ENCODE peak calls at places on chromosomes 12 and 14, in eight cellular contexts. E is coronary artery, C is cardiac muscle cell, J is neural progenitor cell, S is transverse colon, G is astrocyte of the spinal cord, O is GM12865, Y is left ventricle myocardium inferior. F is an unnamed sample.

GRCh38 chr12:42166501-42166900 is 21.8 kb upstream of the GXYLT1 start:
- DNase-seq in G (no peak), J (no peak), Y (no peak), C (no peak), E (no peak), S (no peak), O (no peak), F (peak)

GRCh38 chr14:89473979-89474378 is 56.9 kb upstream of the FOXN3 start:
- DNase-seq in Y (no peak), J (no peak), G (peak), O (no peak), E (no peak), C (no peak), S (no peak), F (peak)

GRCh38 chr12:119902084-119902509 is 25.0 kb upstream of the CIT start:
- DNase-seq in J (peak), E (no peak), Y (peak), S (peak), O (peak), C (peak), G (peak), F (peak)

GRCh38 chr12:123149088-123149827 is 1.6 kb downstream of the PITPNM2 start:
- DNase-seq in C (no peak), E (no peak), J (no peak), Y (no peak), G (no peak), O (no peak), S (no peak), F (no peak)

GRCh38 chr14:87992349-87992719 is 648 bp downstream of the GALC start:
- DNase-seq in Y (no peak), G (no peak), J (peak), E (no peak), S (no peak), O (peak), C (no peak), F (no peak)

GRCh38 chr12:95621725-95622124 is 70.4 kb upstream of the USP44 start:
- DNase-seq in E (no peak), C (no peak), J (no peak), Y (no peak), S (no peak), O (no peak), G (no peak), F (no peak)

GRCh38 chr14:95456281-95456680 is 60.2 kb downstream of the SYNE3 start:
- DNase-seq in J (no peak), Y (no peak), S (no peak), G (no peak), C (no peak), O (no peak), E (no peak), F (no peak)

GRCh38 chr14:33551963-33552362 is 398.9 kb downstream of the EGLN3 start:
- DNase-seq in O (no peak), S (no peak), Y (no peak), C (no peak), G (no peak), J (peak), E (no peak), F (no peak)

GRCh38 chr12:100199347-100200136 is 1.1 kb upstream of the ACTR6 start:
- DNase-seq in S (peak), O (peak), G (peak), E (peak), Y (peak), C (peak), J (peak), F (peak)

GRCh38 chr14:101509730-101510371 is 51.4 kb upstream of the DIO3 start:
- DNase-seq in G (no peak), C (no peak), J (no peak), Y (peak), E (no peak), O (no peak), S (no peak), F (no peak)

GRCh38 chr14:75303415-75303814 is 24.8 kb downstream of the FOS start:
- DNase-seq in E (no peak), C (peak), G (peak), J (peak), Y (peak), O (peak), S (peak), F (peak)

GRCh38 chr14:59588136-59588535 is 11.5 kb upstream of the CCDC175 start:
- DNase-seq in Y (no peak), O (no peak), G (no peak), J (no peak), C (no peak), S (no peak), E (no peak), F (no peak)

GRCh38 chr12:84508325-84508861 is 404.2 kb downstream of the SLC6A15 start:
- DNase-seq in J (peak), E (no peak), C (no peak), Y (no peak), S (no peak), O (peak), G (peak), F (peak)

GRCh38 chr12:125983094-125983783 is 918.0 kb downstream of the AACS start:
- DNase-seq in G (peak), O (no peak), Y (no peak), S (peak), J (peak), C (peak), E (no peak), F (no peak)

GRCh38 chr12:44875417-44875953 is 630 bp downstream of the NELL2 start:
- DNase-seq in C (peak), S (no peak), O (no peak), G (no peak), J (peak), E (no peak), Y (no peak), F (no peak)

GRCh38 chr12:57208946-57209282 is 7.7 kb upstream of the NXPH4 start:
- DNase-seq in Y (peak), O (no peak), S (no peak), G (no peak), E (no peak), J (no peak), C (no peak), F (no peak)

GRCh38 chr14:60003991-60004390 is 84.0 kb downstream of the LRRC9 start:
- DNase-seq in E (no peak), Y (no peak), O (no peak), J (no peak), C (no peak), S (no peak), G (no peak), F (no peak)

GRCh38 chr14:96167224-96168148 is 37.2 kb upstream of the BDKRB2 start:
- DNase-seq in Y (no peak), G (peak), C (no peak), S (peak), O (no peak), J (no peak), E (peak), F (peak)

GRCh38 chr12:79006306-79006705 is 141.7 kb downstream of the SYT1 start:
- DNase-seq in E (no peak), C (no peak), G (no peak), S (no peak), J (no peak), O (peak), Y (no peak), F (peak)

GRCh38 chr12:106492893-106493292 is 89.9 kb upstream of the RFX4 start:
- DNase-seq in S (no peak), J (no peak), C (no peak), E (no peak), Y (no peak), O (no peak), G (no peak), F (no peak)

GRCh38 chr14:37991027-37991426 is 216.7 kb upstream of the SSTR1 start:
- DNase-seq in S (no peak), G (no peak), C (no peak), O (no peak), E (no peak), J (no peak), Y (no peak), F (no peak)

GRCh38 chr12:52691076-52691764 is 11.0 kb upstream of the KRT1 start:
- DNase-seq in C (peak), J (peak), Y (no peak), O (no peak), G (no peak), E (no peak), S (peak), F (no peak)

GRCh38 chr12:18224745-18225144 is 36.6 kb upstream of the PIK3C2G start:
- DNase-seq in S (no peak), Y (no peak), C (peak), O (peak), G (peak), J (peak), E (no peak), F (peak)

GRCh38 chr14:103872492-103873113 is 25.2 kb upstream of the PPP1R13B start:
- DNase-seq in E (no peak), C (no peak), G (no peak), J (peak), O (peak), S (no peak), Y (no peak), F (no peak)
- H3K4me3 ChIP-seq in E (peak), C (no peak), G (no peak), J (peak), O (peak), S (peak), Y (peak), F (peak)

GRCh38 chr12:62631531-62632520 is 165.2 kb downstream of the MON2 start:
- DNase-seq in C (peak), Y (peak), G (peak), E (peak), O (peak), S (peak), J (peak), F (peak)
- H3K4me3 ChIP-seq in C (peak), Y (peak), G (peak), E (peak), O (peak), S (peak), J (peak), F (peak)

DNA sequence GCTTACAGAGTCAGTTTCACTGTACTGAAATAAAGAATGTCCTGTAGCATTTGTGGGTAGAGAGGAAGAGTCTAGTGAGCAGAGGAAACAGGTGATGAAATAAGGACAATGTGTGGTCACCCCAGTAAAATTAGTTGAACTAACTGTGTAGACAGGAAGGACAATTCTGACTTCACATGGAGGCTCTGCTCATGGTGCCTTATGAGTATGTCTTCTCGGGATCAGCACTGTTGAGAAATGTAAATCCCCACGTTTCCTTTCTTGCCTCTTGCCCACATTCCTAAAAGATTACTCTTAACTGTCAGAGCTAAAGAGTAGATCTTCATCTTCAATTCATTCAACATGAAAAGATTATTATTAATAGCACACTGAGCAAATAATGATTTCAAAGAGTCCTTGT is 113.2 kb upstream of the FLRT2 start:
- DNase-seq in Y (no peak), E (no peak), G (peak), O (no peak), J (no peak), S (no peak), C (no peak), F (peak)
- H3K4me3 ChIP-seq in Y (no peak), E (no peak), G (no peak), O (no peak), J (no peak), S (no peak), C (no peak), F (no peak)

GRCh38 chr12:128974881-128975280 is 121.6 kb downstream of the GLT1D1 start:
- DNase-seq in O (no peak), J (no peak), S (no peak), E (no peak), C (no peak), G (no peak), Y (no peak), F (no peak)

GRCh38 chr12:128971802-128972201 is 118.5 kb downstream of the GLT1D1 start:
- DNase-seq in S (no peak), G (no peak), J (peak), O (peak), E (no peak), Y (no peak), C (no peak), F (no peak)

GRCh38 chr12:128980623-128981022 is 127.3 kb downstream of the GLT1D1 start:
- DNase-seq in O (no peak), G (no peak), J (no peak), Y (no peak), S (no peak), C (no peak), E (no peak), F (no peak)

GRCh38 chr12:128973883-128974681 is 120.8 kb downstream of the GLT1D1 start:
- DNase-seq in E (no peak), G (no peak), J (no peak), O (no peak), S (no peak), Y (no peak), C (no peak), F (no peak)

DNA sequence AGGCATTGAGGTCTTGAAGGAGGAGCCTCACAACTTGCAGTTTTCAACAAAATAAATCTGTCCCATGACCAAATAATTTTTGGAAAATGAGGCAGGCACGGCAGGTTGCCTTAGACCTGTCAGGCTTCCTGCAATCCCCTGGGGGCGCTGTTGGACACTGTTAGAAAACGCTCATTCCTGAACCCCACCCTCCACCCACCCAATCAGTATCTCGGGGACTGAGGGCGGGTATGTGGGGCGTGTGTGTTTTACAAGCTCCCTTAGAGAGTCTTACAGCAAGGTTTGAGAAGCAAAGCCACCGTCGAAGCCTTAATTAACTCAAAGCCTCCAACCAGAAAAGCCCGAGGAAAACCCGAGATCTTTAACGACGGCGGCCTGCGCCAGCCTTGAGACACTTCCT is 122.8 kb downstream of the GLT1D1 start:
- DNase-seq in O (peak), E (no peak), S (peak), J (peak), G (no peak), C (peak), Y (no peak), F (no peak)
- H3K4me3 ChIP-seq in O (no peak), E (no peak), S (no peak), J (peak), G (no peak), C (no peak), Y (no peak), F (no peak)

GRCh38 chr14:104970231-104971068 is 7.7 kb downstream of the AHNAK2 start:
- DNase-seq in Y (peak), E (no peak), J (peak), O (no peak), C (no peak), G (peak), S (peak), F (peak)
- H3K4me3 ChIP-seq in Y (peak), E (peak), J (no peak), O (no peak), C (no peak), G (peak), S (peak), F (peak)

DNA sequence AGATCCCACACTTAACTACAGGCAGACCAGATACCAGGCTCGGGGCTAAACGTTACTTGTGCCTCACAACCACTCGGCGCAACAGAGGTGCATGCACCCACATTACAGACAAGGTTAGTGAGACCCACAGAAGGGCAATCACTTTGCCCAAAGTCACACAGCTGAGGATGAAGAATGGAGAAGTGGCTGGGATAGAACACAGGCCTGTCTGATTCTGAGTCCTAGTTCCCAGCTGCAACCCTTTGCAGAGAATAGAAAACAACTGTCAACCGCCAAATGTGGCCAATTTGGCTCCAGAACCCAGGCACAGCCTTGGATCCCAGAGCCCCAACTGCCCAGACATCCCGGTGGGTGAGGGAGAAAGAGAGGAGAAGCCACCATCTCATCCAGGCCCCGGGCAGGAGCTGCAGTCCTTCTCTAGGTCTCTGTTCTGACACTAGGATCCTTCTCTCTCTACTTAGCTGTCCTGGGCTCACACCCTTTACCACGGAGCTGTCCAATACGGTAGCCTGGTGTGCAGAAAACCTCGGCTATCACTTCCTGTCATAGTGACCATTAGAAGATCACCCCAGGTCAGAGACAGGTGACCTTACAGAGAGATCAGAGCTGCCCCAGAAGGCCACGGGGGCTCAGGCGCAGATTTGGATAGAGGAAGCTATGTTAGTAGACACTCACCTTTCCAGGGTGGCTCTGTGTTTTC is 59.1 kb downstream of the FAM222A start:
- DNase-seq in C (no peak), E (peak), Y (no peak), G (no peak), S (no peak), O (no peak), J (no peak), F (no peak)
- H3K4me3 ChIP-seq in C (no peak), E (peak), Y (no peak), G (no peak), S (no peak), O (no peak), J (no peak), F (no peak)

GRCh38 chr12:34602213-34602940 is 580.1 kb downstream of the ALG10 start:
- DNase-seq in E (peak), G (no peak), C (no peak), Y (no peak), O (no peak), J (no peak), S (no peak), F (no peak)
- H3K4me3 ChIP-seq in E (no peak), G (no peak), C (no peak), Y (no peak), O (no peak), J (no peak), S (no peak), F (no peak)

GRCh38 chr14:22824711-22825359 is 4.9 kb upstream of the MRPL52 start:
- DNase-seq in S (no peak), C (no peak), O (peak), G (peak), E (no peak), Y (no peak), J (no peak), F (peak)

GRCh38 chr14:22822017-22822618 is 6.9 kb upstream of the SLC7A7 start:
- DNase-seq in E (no peak), G (no peak), J (peak), C (no peak), S (no peak), Y (no peak), O (no peak), F (no peak)

GRCh38 chr14:22820731-22821130 is 5.5 kb upstream of the SLC7A7 start:
- DNase-seq in J (no peak), E (no peak), O (no peak), S (no peak), C (no peak), G (no peak), Y (no peak), F (peak)

GRCh38 chr14:22821193-22822016 is 6.2 kb upstream of the SLC7A7 start:
- DNase-seq in S (no peak), G (peak), J (no peak), O (no peak), Y (no peak), C (peak), E (no peak), F (no peak)

DNA sequence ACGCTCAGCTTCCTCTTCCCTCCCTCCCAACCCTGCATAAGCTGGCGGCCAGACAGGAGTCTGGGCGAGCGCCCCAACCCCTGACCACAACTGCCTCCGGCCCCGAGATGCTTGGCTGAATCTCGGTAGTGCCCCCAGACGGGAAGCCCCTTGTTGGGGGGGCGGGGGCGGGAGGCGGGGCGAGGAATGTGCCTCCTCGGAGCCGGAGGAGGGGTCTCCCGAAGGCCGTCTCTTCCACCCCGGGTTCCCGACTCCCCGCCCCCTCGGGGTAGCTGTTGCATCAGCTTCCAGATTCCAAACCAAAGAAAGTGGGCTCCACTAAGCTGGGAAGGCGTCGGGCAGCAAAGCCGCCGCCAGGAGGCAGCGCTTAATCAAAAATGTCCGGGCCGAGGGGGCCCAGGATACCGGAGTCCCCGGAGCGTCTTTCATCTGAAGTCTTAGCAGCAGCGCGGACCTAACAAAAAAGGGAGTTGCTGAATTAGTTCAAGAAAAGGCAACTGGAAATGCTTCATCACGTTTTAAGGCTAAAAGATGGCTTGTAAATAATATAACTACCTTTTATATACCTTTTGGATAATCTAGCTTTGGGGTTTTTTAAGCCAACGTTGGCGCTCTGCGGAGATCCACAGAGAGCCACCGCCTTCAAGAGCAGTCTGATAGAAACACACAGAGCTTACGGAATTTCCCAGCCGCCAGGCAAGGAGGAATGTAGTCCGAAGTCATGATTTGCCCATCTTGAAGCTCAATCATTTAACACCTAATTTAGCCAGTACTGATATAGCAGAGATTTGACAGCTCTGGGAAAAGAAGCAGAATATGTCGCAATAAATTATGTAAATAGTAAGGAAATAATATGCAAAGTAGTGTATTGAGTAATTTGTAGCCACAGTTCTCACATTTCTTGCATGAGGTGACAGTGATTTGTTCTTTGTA is 6.8 kb upstream of the MRPL52 start:
- DNase-seq in J (peak), E (peak), S (peak), O (peak), C (peak), Y (peak), G (peak), F (peak)
- H3K4me3 ChIP-seq in J (peak), E (peak), S (peak), O (peak), C (peak), Y (peak), G (peak), F (peak)